ENCODE peak calls at places on chromosomes 7 and 10, in five cellular contexts. I is WTC11; B is NCI-H1092; F is AG04450; E is stimulated activated CD8-positive, alpha-beta memory T cell treated with anti-CD3 and anti-CD28 coated beads, Interleukin-15, amount 100 ng/mL, for 24 hours. U is an unnamed sample.

GRCh38 chr7:45599851-45600706 is 25.9 kb downstream of the ADCY1 start:
- DNase-seq in E (no peak), B (no peak), I (no peak), F (no peak), U (no peak)

GRCh38 chr7:41256186-41256945 is 446.5 kb downstream of the INHBA start:
- DNase-seq in B (no peak), F (no peak), I (no peak), E (no peak), U (no peak)

GRCh38 chr10:115094605-115095004 is 1.4 kb downstream of the ATRNL1 start:
- DNase-seq in I (no peak), E (no peak), B (no peak), F (no peak), U (no peak)

GRCh38 chr10:48234295-48234694 is 40.2 kb downstream of the FRMPD2 start:
- DNase-seq in B (no peak), I (no peak), F (no peak), E (no peak), U (no peak)

GRCh38 chr10:69838853-69839252 is 37.1 kb downstream of the COL13A1 start:
- DNase-seq in E (no peak), B (no peak), I (no peak), F (no peak), U (no peak)

GRCh38 chr7:158301221-158301620 is 286.4 kb downstream of the PTPRN2 start:
- DNase-seq in F (no peak), E (no peak), I (no peak), B (no peak), U (no peak)

GRCh38 chr10:15223174-15223573 is 54.7 kb upstream of the NMT2 start:
- DNase-seq in I (no peak), E (no peak), F (peak; percentile 77), B (no peak), U (peak; percentile 97)

GRCh38 chr7:156160811-156161210 is 348.5 kb upstream of the SHH start:
- DNase-seq in I (peak; percentile 46), E (no peak), B (no peak), F (no peak), U (no peak)

GRCh38 chr10:129956902-129957673 is 7.0 kb downstream of the EBF3 start:
- DNase-seq in E (no peak), B (no peak), I (no peak), F (no peak), U (no peak)

GRCh38 chr7:116832692-116833091 is 29.7 kb upstream of the CAPZA2 start:
- DNase-seq in B (no peak), I (no peak), E (no peak), F (no peak), U (no peak)

GRCh38 chr10:21083861-21084260 is 186.8 kb upstream of the NEBL start:
- DNase-seq in F (no peak), B (no peak), I (no peak), E (no peak), U (peak; percentile 18)

GRCh38 chr7:108723343-108723957 is 153.8 kb downstream of the DNAJB9 start:
- DNase-seq in I (no peak), B (no peak), F (no peak), E (no peak), U (no peak)

GRCh38 chr7:102404005-102404861 is 8.1 kb downstream of the PRKRIP1 start:
- DNase-seq in B (peak; percentile 17), I (peak; percentile 53), F (no peak), E (no peak), U (no peak)

GRCh38 chr10:30185916-30186315 is 126.5 kb upstream of the JCAD start:
- DNase-seq in E (no peak), F (peak; percentile 51), I (no peak), B (no peak), U (no peak)

GRCh38 chr10:6267941-6268340 is 65.2 kb downstream of the PFKFB3 start:
- DNase-seq in B (no peak), I (no peak), E (no peak), F (no peak), U (no peak)

GRCh38 chr10:3661271-3661670 is 123.7 kb downstream of the KLF6 start:
- DNase-seq in I (no peak), F (no peak), E (no peak), B (no peak), U (no peak)

U was measured in T1000.